ENCODE peak calls at places on chromosome 11, in nine cellular contexts. One of them, this sample, is unnamed. For H3K4me1 and H3K36me3, the result is how much of the 10 kb centered on the place peaks cover.

GRCh38 chr11:112128483-112129121 is 35.3 kb downstream of the IL18 start:
- DNase-seq in heart left ventricle: no peak
- DNase-seq in right lobe of liver: peak
- DNase-seq in lower lobe of right lung: no peak
- DNase-seq in neural progenitor cell: no peak
- DNase-seq in prostate gland: peak
- DNase-seq in sigmoid colon: peak
- DNase-seq in lung: no peak
- DNase-seq in stomach: peak
- DNase-seq in this sample: no peak

GRCh38 chr11:73999581-74000306 is 9.1 kb downstream of the UCP3 start:
- DNase-seq in heart left ventricle: no peak
- DNase-seq in right lobe of liver: no peak
- DNase-seq in lower lobe of right lung: no peak
- DNase-seq in neural progenitor cell: no peak
- DNase-seq in prostate gland: no peak
- DNase-seq in sigmoid colon: peak
- DNase-seq in lung: no peak
- DNase-seq in stomach: no peak
- DNase-seq in this sample: no peak

GRCh38 chr11:132123854-132124835 is 753.7 kb downstream of the NTM start:
- DNase-seq in heart left ventricle: no peak
- DNase-seq in right lobe of liver: no peak
- DNase-seq in lower lobe of right lung: no peak
- DNase-seq in neural progenitor cell: no peak
- DNase-seq in prostate gland: no peak
- DNase-seq in sigmoid colon: no peak
- DNase-seq in lung: no peak
- DNase-seq in stomach: no peak
- DNase-seq in this sample: no peak

GRCh38 chr11:95512682-95513081 is 276.9 kb downstream of the FAM76B start:
- DNase-seq in heart left ventricle: no peak
- DNase-seq in right lobe of liver: peak
- DNase-seq in lower lobe of right lung: no peak
- DNase-seq in neural progenitor cell: no peak
- DNase-seq in prostate gland: peak
- DNase-seq in sigmoid colon: peak
- DNase-seq in lung: peak
- DNase-seq in stomach: no peak
- DNase-seq in this sample: no peak

GRCh38 chr11:109697140-109697843 is 275.3 kb downstream of the C11orf87 start:
- DNase-seq in heart left ventricle: no peak
- DNase-seq in right lobe of liver: no peak
- DNase-seq in lower lobe of right lung: no peak
- DNase-seq in neural progenitor cell: peak
- DNase-seq in prostate gland: no peak
- DNase-seq in sigmoid colon: no peak
- DNase-seq in lung: no peak
- DNase-seq in stomach: no peak
- DNase-seq in this sample: no peak

GRCh38 chr11:92880391-92880790 is 89.1 kb upstream of the MTNR1B start:
- DNase-seq in heart left ventricle: no peak
- DNase-seq in right lobe of liver: no peak
- DNase-seq in lower lobe of right lung: no peak
- DNase-seq in neural progenitor cell: no peak
- DNase-seq in prostate gland: no peak
- DNase-seq in sigmoid colon: no peak
- DNase-seq in lung: no peak
- DNase-seq in stomach: no peak
- DNase-seq in this sample: no peak

GRCh38 chr11:79481795-79482194 is 41.0 kb upstream of the TENM4 start:
- DNase-seq in heart left ventricle: no peak
- DNase-seq in right lobe of liver: no peak
- DNase-seq in lower lobe of right lung: no peak
- DNase-seq in neural progenitor cell: no peak
- DNase-seq in prostate gland: no peak
- DNase-seq in sigmoid colon: no peak
- DNase-seq in lung: no peak
- DNase-seq in stomach: no peak
- DNase-seq in this sample: no peak

GRCh38 chr11:13215157-13215556 is 62.4 kb upstream of the BMAL1 start:
- DNase-seq in heart left ventricle: no peak
- DNase-seq in right lobe of liver: no peak
- DNase-seq in lower lobe of right lung: no peak
- DNase-seq in neural progenitor cell: no peak
- DNase-seq in prostate gland: no peak
- DNase-seq in sigmoid colon: no peak
- DNase-seq in lung: no peak
- DNase-seq in stomach: no peak
- DNase-seq in this sample: no peak

GRCh38 chr11:114318361-114318760 is 22.2 kb downstream of the NNMT start:
- DNase-seq in heart left ventricle: no peak
- DNase-seq in right lobe of liver: no peak
- DNase-seq in lower lobe of right lung: no peak
- DNase-seq in neural progenitor cell: peak
- DNase-seq in prostate gland: no peak
- DNase-seq in sigmoid colon: no peak
- DNase-seq in lung: no peak
- DNase-seq in stomach: no peak
- DNase-seq in this sample: no peak

GRCh38 chr11:43573233-43573632 is 107.3 kb upstream of the HSD17B12 start:
- DNase-seq in heart left ventricle: no peak
- DNase-seq in right lobe of liver: no peak
- DNase-seq in lower lobe of right lung: no peak
- DNase-seq in neural progenitor cell: peak
- DNase-seq in prostate gland: no peak
- DNase-seq in sigmoid colon: no peak
- DNase-seq in lung: no peak
- DNase-seq in stomach: no peak
- DNase-seq in this sample: no peak

GRCh38 chr11:83051760-83052671 is 19.7 kb downstream of the RAB30 start:
- DNase-seq in heart left ventricle: peak
- DNase-seq in right lobe of liver: peak
- DNase-seq in lower lobe of right lung: no peak
- DNase-seq in neural progenitor cell: no peak
- DNase-seq in prostate gland: peak
- DNase-seq in sigmoid colon: peak
- DNase-seq in lung: no peak
- DNase-seq in stomach: no peak
- DNase-seq in this sample: peak

GRCh38 chr11:1499261-1499890 is 12.8 kb upstream of the MOB2 start:
- DNase-seq in heart left ventricle: no peak
- DNase-seq in right lobe of liver: peak
- DNase-seq in lower lobe of right lung: peak
- DNase-seq in neural progenitor cell: no peak
- DNase-seq in prostate gland: no peak
- DNase-seq in sigmoid colon: no peak
- DNase-seq in lung: no peak
- DNase-seq in stomach: no peak
- DNase-seq in this sample: no peak

GRCh38 chr11:105582497-105582896 is 27.4 kb upstream of the GRIA4 start:
- DNase-seq in heart left ventricle: no peak
- DNase-seq in right lobe of liver: no peak
- DNase-seq in lower lobe of right lung: no peak
- DNase-seq in neural progenitor cell: no peak
- DNase-seq in prostate gland: no peak
- DNase-seq in sigmoid colon: no peak
- DNase-seq in lung: no peak
- DNase-seq in stomach: no peak
- DNase-seq in this sample: no peak

GRCh38 chr11:68009391-68010000 is 631 bp upstream of the ALDH3B1 start:
- DNase-seq in heart left ventricle: no peak
- DNase-seq in right lobe of liver: peak
- DNase-seq in lower lobe of right lung: no peak
- DNase-seq in neural progenitor cell: no peak
- DNase-seq in prostate gland: no peak
- DNase-seq in sigmoid colon: no peak
- DNase-seq in lung: no peak
- DNase-seq in stomach: no peak
- DNase-seq in this sample: no peak

GRCh38 chr11:44032304-44033085 is 15.3 kb upstream of the ACCSL start:
- DNase-seq in heart left ventricle: peak
- DNase-seq in right lobe of liver: no peak
- DNase-seq in lower lobe of right lung: peak
- DNase-seq in neural progenitor cell: no peak
- DNase-seq in prostate gland: no peak
- DNase-seq in sigmoid colon: no peak
- DNase-seq in lung: peak
- DNase-seq in stomach: no peak
- DNase-seq in this sample: no peak

GRCh38 chr11:57812634-57813033 is 51.0 kb downstream of the CTNND1 start:
- DNase-seq in heart left ventricle: no peak
- DNase-seq in right lobe of liver: no peak
- DNase-seq in lower lobe of right lung: no peak
- DNase-seq in neural progenitor cell: no peak
- DNase-seq in prostate gland: no peak
- DNase-seq in sigmoid colon: no peak
- DNase-seq in lung: no peak
- DNase-seq in stomach: no peak
- DNase-seq in this sample: no peak

GRCh38 chr11:105106140-105106539 is 33.4 kb downstream of the CARD18 start:
- DNase-seq in heart left ventricle: no peak
- DNase-seq in right lobe of liver: no peak
- DNase-seq in lower lobe of right lung: no peak
- DNase-seq in neural progenitor cell: no peak
- DNase-seq in prostate gland: no peak
- DNase-seq in sigmoid colon: no peak
- DNase-seq in lung: no peak
- DNase-seq in stomach: no peak
- DNase-seq in this sample: no peak

GRCh38 chr11:86606849-86607481 is 65.5 kb downstream of the ME3 start:
- DNase-seq in heart left ventricle: no peak
- DNase-seq in right lobe of liver: no peak
- DNase-seq in lower lobe of right lung: no peak
- DNase-seq in neural progenitor cell: no peak
- DNase-seq in prostate gland: no peak
- DNase-seq in sigmoid colon: no peak
- DNase-seq in lung: no peak
- DNase-seq in stomach: no peak
- DNase-seq in this sample: no peak

GRCh38 chr11:71996517-71996916 is 2.2 kb upstream of the IL18BP start:
- DNase-seq in heart left ventricle: no peak
- DNase-seq in right lobe of liver: no peak
- DNase-seq in lower lobe of right lung: no peak
- DNase-seq in neural progenitor cell: no peak
- DNase-seq in prostate gland: no peak
- DNase-seq in sigmoid colon: no peak
- DNase-seq in lung: no peak
- DNase-seq in stomach: no peak
- DNase-seq in this sample: no peak
- H3K4me1 ChIP-seq in heart left ventricle: under half
- H3K4me1 ChIP-seq in right lobe of liver: under half
- H3K4me1 ChIP-seq in lower lobe of right lung: half or more
- H3K4me1 ChIP-seq in neural progenitor cell: under half
- H3K4me1 ChIP-seq in prostate gland: under half
- H3K4me1 ChIP-seq in sigmoid colon: under half
- H3K4me1 ChIP-seq in lung: under half
- H3K4me1 ChIP-seq in stomach: under half
- H3K4me1 ChIP-seq in this sample: under half

GRCh38 chr11:45335434-45335833 is 49.3 kb upstream of the SYT13 start:
- DNase-seq in heart left ventricle: no peak
- DNase-seq in right lobe of liver: no peak
- DNase-seq in lower lobe of right lung: no peak
- DNase-seq in neural progenitor cell: no peak
- DNase-seq in prostate gland: no peak
- DNase-seq in sigmoid colon: no peak
- DNase-seq in lung: no peak
- DNase-seq in stomach: no peak
- DNase-seq in this sample: no peak
- H3K36me3 ChIP-seq in heart left ventricle: under half
- H3K36me3 ChIP-seq in right lobe of liver: under half
- H3K36me3 ChIP-seq in lower lobe of right lung: under half
- H3K36me3 ChIP-seq in neural progenitor cell: under half
- H3K36me3 ChIP-seq in prostate gland: under half
- H3K36me3 ChIP-seq in sigmoid colon: under half
- H3K36me3 ChIP-seq in lung: under half
- H3K36me3 ChIP-seq in stomach: under half
- H3K36me3 ChIP-seq in this sample: under half

GRCh38 chr11:6474806-6475500 is 1.2 kb upstream of the TRIM3 start:
- DNase-seq in heart left ventricle: no peak
- DNase-seq in right lobe of liver: no peak
- DNase-seq in lower lobe of right lung: no peak
- DNase-seq in neural progenitor cell: no peak
- DNase-seq in prostate gland: no peak
- DNase-seq in sigmoid colon: no peak
- DNase-seq in lung: no peak
- DNase-seq in stomach: no peak
- DNase-seq in this sample: no peak

GRCh38 chr11:6473481-6474422 is at the start of gene TRIM3:
- DNase-seq in heart left ventricle: peak
- DNase-seq in right lobe of liver: peak
- DNase-seq in lower lobe of right lung: peak
- DNase-seq in neural progenitor cell: peak
- DNase-seq in prostate gland: peak
- DNase-seq in sigmoid colon: peak
- DNase-seq in lung: peak
- DNase-seq in stomach: peak
- DNase-seq in this sample: peak

GRCh38 chr11:6474423-6474792 is 667 bp upstream of the TRIM3 start:
- DNase-seq in heart left ventricle: no peak
- DNase-seq in right lobe of liver: no peak
- DNase-seq in lower lobe of right lung: no peak
- DNase-seq in neural progenitor cell: no peak
- DNase-seq in prostate gland: no peak
- DNase-seq in sigmoid colon: no peak
- DNase-seq in lung: no peak
- DNase-seq in stomach: no peak
- DNase-seq in this sample: no peak

GRCh38 chr11:6476571-6476970 is 2.8 kb upstream of the TRIM3 start:
- DNase-seq in heart left ventricle: no peak
- DNase-seq in right lobe of liver: no peak
- DNase-seq in lower lobe of right lung: no peak
- DNase-seq in neural progenitor cell: no peak
- DNase-seq in prostate gland: no peak
- DNase-seq in sigmoid colon: no peak
- DNase-seq in lung: no peak
- DNase-seq in stomach: no peak
- DNase-seq in this sample: no peak

DNA sequence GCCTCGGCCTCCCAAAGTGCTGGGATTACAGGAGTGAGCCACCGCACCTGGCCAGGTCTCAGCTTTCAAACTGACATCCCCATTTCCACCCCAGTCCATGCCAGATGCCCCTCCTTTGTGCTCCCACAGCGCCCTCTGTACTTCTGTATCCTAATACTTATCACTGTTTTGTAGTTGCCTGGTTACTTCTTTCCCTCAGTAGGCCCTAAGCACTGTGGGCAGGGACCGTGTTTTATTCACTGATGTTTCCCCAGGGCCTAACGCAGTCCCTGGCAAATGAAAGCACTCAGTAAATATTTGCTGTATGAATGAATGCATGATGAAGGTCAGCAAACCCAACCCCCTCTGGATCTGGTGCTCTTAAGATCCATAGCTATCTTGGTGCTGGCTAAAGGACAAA is 2.2 kb upstream of the TRIM3 start:
- DNase-seq in heart left ventricle: no peak
- DNase-seq in right lobe of liver: no peak
- DNase-seq in lower lobe of right lung: no peak
- DNase-seq in neural progenitor cell: peak
- DNase-seq in prostate gland: peak
- DNase-seq in sigmoid colon: no peak
- DNase-seq in lung: no peak
- DNase-seq in stomach: peak
- DNase-seq in this sample: peak
- TF ChIP-seq CTCF in heart left ventricle: no peak
- TF ChIP-seq CTCF in right lobe of liver: no peak
- TF ChIP-seq CTCF in lower lobe of right lung: no peak
- TF ChIP-seq CTCF in neural progenitor cell: no peak
- TF ChIP-seq CTCF in prostate gland: no peak
- TF ChIP-seq CTCF in sigmoid colon: no peak
- TF ChIP-seq CTCF in lung: no peak
- TF ChIP-seq CTCF in stomach: peak
- TF ChIP-seq CTCF in this sample: no peak

GRCh38 chr11:121369366-121369765 is 76.8 kb downstream of the SC5D start:
- DNase-seq in heart left ventricle: no peak
- DNase-seq in right lobe of liver: no peak
- DNase-seq in lower lobe of right lung: no peak
- DNase-seq in neural progenitor cell: no peak
- DNase-seq in prostate gland: no peak
- DNase-seq in sigmoid colon: no peak
- DNase-seq in lung: no peak
- DNase-seq in stomach: no peak
- DNase-seq in this sample: no peak
- H3K4me1 ChIP-seq in heart left ventricle: under half
- H3K4me1 ChIP-seq in right lobe of liver: under half
- H3K4me1 ChIP-seq in lower lobe of right lung: under half
- H3K4me1 ChIP-seq in neural progenitor cell: under half
- H3K4me1 ChIP-seq in prostate gland: under half
- H3K4me1 ChIP-seq in sigmoid colon: under half
- H3K4me1 ChIP-seq in lung: under half
- H3K4me1 ChIP-seq in stomach: under half
- H3K4me1 ChIP-seq in this sample: under half

This sample was measured in pancreas.